ENCODE peak calls at places on chromosomes 11 and 22, in seven cellular contexts. C is left ventricle myocardium superior; X is activated effector memory CD4-positive, alpha-beta T cell treated with anti-CD3 and anti-CD28 coated beads, Interleukin-2, amount 50 U/mL, for 16 hours; A is progenitor cell of endocrine pancreas; S is HCT116; K is cardiac muscle cell; J is AG04449. O is an unnamed sample.

GRCh38 chr11:18490736-18491485 is 35.3 kb downstream of the LDHAL6A start:
- DNase-seq in C (no peak), X (no peak), A (no peak), S (no peak), K (no peak), J (no peak), O (no peak)

GRCh38 chr11:19525276-19525675 is 187.4 kb upstream of the NAV2 start:
- DNase-seq in C (no peak), X (no peak), A (no peak), S (no peak), K (no peak), J (no peak), O (no peak)

GRCh38 chr11:5992604-5993251 is 5.9 kb upstream of the OR52L1 start:
- DNase-seq in C (no peak), X (no peak), A (no peak), S (peak), K (peak), J (no peak), O (no peak)

GRCh38 chr11:66845143-66845875 is 2.1 kb downstream of the RCE1 start:
- DNase-seq in C (no peak), X (no peak), A (no peak), S (no peak), K (no peak), J (no peak), O (no peak)

GRCh38 chr11:128463386-128463829 is 124.0 kb downstream of the ETS1 start:
- DNase-seq in C (peak), X (no peak), A (no peak), S (no peak), K (peak), J (peak), O (no peak)

GRCh38 chr11:81744336-81745116 is 989.1 kb downstream of the FAM181B start:
- DNase-seq in C (no peak), X (no peak), A (no peak), S (no peak), K (no peak), J (no peak), O (no peak)

GRCh38 chr11:116219171-116219635 is 553.6 kb downstream of the BUD13 start:
- DNase-seq in C (no peak), X (peak), A (no peak), S (no peak), K (no peak), J (no peak), O (no peak)

GRCh38 chr22:46572911-46573780 is 35.7 kb upstream of the CELSR1 start:
- DNase-seq in C (peak), X (no peak), A (no peak), S (no peak), K (no peak), J (no peak), O (peak)

GRCh38 chr22:35072939-35073338 is 7.0 kb downstream of the ISX start:
- DNase-seq in C (no peak), X (no peak), A (no peak), S (no peak), K (peak), J (peak), O (no peak)

GRCh38 chr11:49442669-49443068 is 234.3 kb upstream of the FOLH1 start:
- DNase-seq in C (no peak), X (no peak), A (no peak), S (no peak), K (no peak), J (no peak), O (no peak)

GRCh38 chr22:47177334-47177815 is 414.9 kb downstream of the TBC1D22A start:
- DNase-seq in C (no peak), X (peak), A (no peak), S (no peak), K (no peak), J (no peak), O (no peak)

GRCh38 chr22:43481528-43482309 is 69.9 kb downstream of the MPPED1 start:
- DNase-seq in C (no peak), X (peak), A (no peak), S (no peak), K (no peak), J (no peak), O (no peak)

GRCh38 chr11:44126304-44126703 is 30.8 kb downstream of the EXT2 start:
- DNase-seq in C (no peak), X (no peak), A (no peak), S (no peak), K (no peak), J (no peak), O (no peak)

GRCh38 chr22:19717181-19717580 is 2.9 kb downstream of the SEPTIN5 start:
- DNase-seq in C (peak), X (no peak), A (no peak), S (no peak), K (no peak), J (no peak), O (no peak)

GRCh38 chr11:65899356-65900124 is 648 bp downstream of the FOSL1 start:
- DNase-seq in C (peak), X (peak), A (no peak), S (no peak), K (peak), J (no peak), O (peak)

GRCh38 chr11:116467809-116468208 is 305.0 kb downstream of the BUD13 start:
- DNase-seq in C (no peak), X (no peak), A (no peak), S (no peak), K (no peak), J (no peak), O (no peak)

GRCh38 chr11:8681837-8682218 is 637 bp downstream of the TRIM66 start:
- DNase-seq in C (no peak), X (no peak), A (no peak), S (no peak), K (no peak), J (no peak), O (no peak)

GRCh38 chr11:110434952-110435779 is 5.4 kb downstream of the FDX1 start:
- DNase-seq in C (no peak), X (peak), A (no peak), S (peak), K (no peak), J (no peak), O (no peak)

GRCh38 chr11:44729718-44730117 is 3.0 kb downstream of the TSPAN18 start:
- DNase-seq in C (no peak), X (no peak), A (no peak), S (no peak), K (no peak), J (no peak), O (no peak)

GRCh38 chr11:126414615-126415014 is 59.1 kb downstream of the ST3GAL4 start:
- DNase-seq in C (peak), X (no peak), A (no peak), S (no peak), K (no peak), J (no peak), O (no peak)

GRCh38 chr11:82855616-82856015 is 44.6 kb downstream of the PRCP start:
- DNase-seq in C (no peak), X (no peak), A (no peak), S (no peak), K (no peak), J (no peak), O (no peak)

GRCh38 chr11:96235725-96236124 is 107.3 kb downstream of the MAML2 start:
- DNase-seq in C (no peak), X (peak), A (no peak), S (no peak), K (no peak), J (no peak), O (no peak)

GRCh38 chr11:3044004-3044403 is 13.2 kb downstream of the CARS1 start:
- DNase-seq in C (no peak), X (no peak), A (no peak), S (no peak), K (peak), J (no peak), O (peak)

GRCh38 chr11:94519478-94520084 is 7.3 kb downstream of the C11orf97 start:
- DNase-seq in C (no peak), X (no peak), A (no peak), S (peak), K (peak), J (no peak), O (no peak)

GRCh38 chr11:126736682-126737404 is 263.7 kb downstream of the KIRREL3 start:
- DNase-seq in C (no peak), X (no peak), A (no peak), S (no peak), K (no peak), J (no peak), O (no peak)

GRCh38 chr11:69394902-69395690 is 86.4 kb upstream of the LINC01488 start:
- DNase-seq in C (no peak), X (no peak), A (no peak), S (no peak), K (no peak), J (no peak), O (no peak)

O was measured in left ventricle myocardium inferior.